ENCODE peak calls at places on chromosomes 1 and 21, in nine cellular contexts. M is PC-9; S is left ventricle myocardium inferior; O is HepG2; D is right lobe of liver; Q is cardiac muscle cell; E is DND-41; G is SJSA1; C is CD8-positive, alpha-beta T cell. Y is an unnamed sample.

GRCh38 chr1:223712856-223713494 is 636 bp downstream of the CAPN2 start:
- DNase-seq in M (peak; percentile 32), S (peak; percentile 47), O (no peak), D (peak; percentile 50), Q (no peak), E (no peak), G (peak; percentile 48), C (peak; percentile 29), Y (no peak)

GRCh38 chr1:163227126-163227525 is 24.4 kb upstream of the RGS5 start:
- DNase-seq in M (no peak), S (no peak), O (no peak), D (no peak), Q (no peak), E (no peak), G (no peak), C (no peak), Y (no peak)

GRCh38 chr1:165871311-165872067 is 44.1 kb downstream of the UCK2 start:
- DNase-seq in M (no peak), S (peak; percentile 50), O (peak; percentile 92), D (peak; percentile 52), Q (peak; percentile 65), E (peak; percentile 99), G (peak; percentile 61), C (peak; percentile 37), Y (no peak)

GRCh38 chr1:6600410-6601048 is 2.1 kb downstream of the KLHL21 start:
- DNase-seq in M (peak; percentile 17), S (no peak), O (no peak), D (no peak), Q (no peak), E (no peak), G (no peak), C (no peak), Y (no peak)

GRCh38 chr1:206929509-206929908 is 7.8 kb upstream of the FCMR start:
- DNase-seq in M (no peak), S (no peak), O (no peak), D (no peak), Q (no peak), E (no peak), G (no peak), C (no peak), Y (no peak)

GRCh38 chr1:111600295-111600694 is 19.3 kb upstream of the RAP1A start:
- DNase-seq in M (no peak), S (no peak), O (no peak), D (no peak), Q (no peak), E (no peak), G (no peak), C (no peak), Y (no peak)

GRCh38 chr1:70411360-70411844 is 334 bp downstream of the CTH start:
- DNase-seq in M (no peak), S (peak; percentile 29), O (no peak), D (no peak), Q (no peak), E (no peak), G (no peak), C (no peak), Y (no peak)

GRCh38 chr1:41051022-41051421 is 29.5 kb upstream of the SLFNL1 start:
- DNase-seq in M (no peak), S (no peak), O (no peak), D (no peak), Q (no peak), E (no peak), G (no peak), C (no peak), Y (no peak)

GRCh38 chr1:180270767-180271639 is 40.9 kb downstream of the LHX4 start:
- DNase-seq in M (no peak), S (no peak), O (peak; percentile 30), D (peak; percentile 81), Q (peak; percentile 89), E (no peak), G (peak; percentile 86), C (no peak), Y (peak; percentile 68)

GRCh38 chr1:117826551-117827078 is 102.8 kb downstream of the GDAP2 start:
- DNase-seq in M (peak; percentile 47), S (peak; percentile 63), O (peak; percentile 25), D (no peak), Q (peak; percentile 69), E (no peak), G (peak; percentile 89), C (no peak), Y (peak; percentile 69)

GRCh38 chr21:38356898-38357297 is 100.1 kb downstream of the KCNJ15 start:
- DNase-seq in M (no peak), S (no peak), O (no peak), D (no peak), Q (no peak), E (no peak), G (no peak), C (no peak), Y (no peak)

GRCh38 chr1:163273766-163274441 is 47.9 kb upstream of the NUF2 start:
- DNase-seq in M (no peak), S (no peak), O (no peak), D (no peak), Q (no peak), E (no peak), G (no peak), C (no peak), Y (no peak)

GRCh38 chr1:145858238-145858936 is 494 bp downstream of the PIAS3 start:
- DNase-seq in M (peak; percentile 50), S (peak; percentile 54), O (no peak), D (peak; percentile 68), Q (peak; percentile 49), E (peak; percentile 86), G (peak; percentile 16), C (peak; percentile 21), Y (no peak)

GRCh38 chr1:45205000-45205909 is 1.1 kb downstream of the ZSWIM5 start:
- DNase-seq in M (peak; percentile 12), S (peak; percentile 32), O (peak; percentile 22), D (peak; percentile 53), Q (peak; percentile 39), E (no peak), G (peak; percentile 26), C (no peak), Y (no peak)

GRCh38 chr1:162335126-162335525 is 41.5 kb downstream of the SPATA46 start:
- DNase-seq in M (no peak), S (peak; percentile 22), O (no peak), D (no peak), Q (peak; percentile 14), E (no peak), G (no peak), C (no peak), Y (no peak)

DNA sequence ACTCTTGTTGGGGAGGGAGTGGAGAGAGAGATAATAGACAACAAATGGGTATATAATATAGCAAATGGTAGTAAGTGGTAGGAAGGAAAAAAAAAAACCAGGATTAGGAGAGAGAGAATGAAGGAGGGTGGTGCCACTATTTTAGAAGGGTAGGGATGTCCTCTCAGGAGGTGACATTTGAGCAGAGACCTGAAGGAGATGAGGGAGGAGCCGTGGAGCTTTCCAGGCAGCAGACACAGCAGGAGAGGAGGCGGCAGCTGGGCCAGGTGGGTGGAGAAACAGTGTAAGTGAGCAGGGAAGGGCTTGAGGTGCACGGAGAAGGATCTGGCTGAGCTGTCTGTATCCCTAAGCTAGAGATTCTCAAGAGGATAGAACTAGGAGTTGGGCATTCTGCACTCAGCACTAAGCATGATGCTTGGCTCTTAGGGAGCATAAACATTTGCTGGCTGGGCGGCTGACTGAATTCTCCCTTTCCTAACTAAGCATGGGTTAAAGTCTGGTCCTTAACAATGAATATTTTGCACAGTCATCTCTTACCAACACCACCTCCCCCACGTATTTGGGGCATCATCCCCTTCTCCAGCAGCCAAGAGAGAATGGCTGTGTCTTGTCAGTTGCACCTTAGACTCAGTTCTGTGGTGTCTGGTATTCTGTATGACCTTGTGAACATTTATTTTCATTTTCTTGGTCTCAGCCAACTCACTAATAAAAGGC is 27.6 kb upstream of the SARS1 start:
- DNase-seq in M (peak; percentile 9), S (no peak), O (no peak), D (no peak), Q (no peak), E (no peak), G (no peak), C (no peak), Y (no peak)
- H3K27ac ChIP-seq in M (no peak overlapping the region), S (peak overlapping the region; percentile 19), O (no peak overlapping the region), D (no peak overlapping the region), Q (no peak overlapping the region), E (no peak overlapping the region), G (no peak overlapping the region), C (no peak overlapping the region), Y (peak overlapping the region; percentile 39)

GRCh38 chr1:226700861-226701260 is 38.2 kb downstream of the ITPKB start:
- DNase-seq in M (no peak), S (no peak), O (no peak), D (no peak), Q (no peak), E (no peak), G (no peak), C (no peak), Y (no peak)
- H3K27ac ChIP-seq in M (no peak overlapping the region), S (peak overlapping the region; percentile 21), O (no peak overlapping the region), D (no peak overlapping the region), Q (no peak overlapping the region), E (no peak overlapping the region), G (no peak overlapping the region), C (no peak overlapping the region), Y (no peak overlapping the region)

GRCh38 chr1:168224991-168225390 is 813 bp upstream of the SFT2D2 start:
- DNase-seq in M (no peak), S (no peak), O (no peak), D (no peak), Q (no peak), E (no peak), G (no peak), C (no peak), Y (no peak)

GRCh38 chr1:168221275-168221674 is 4.5 kb upstream of the SFT2D2 start:
- DNase-seq in M (no peak), S (no peak), O (no peak), D (no peak), Q (no peak), E (no peak), G (no peak), C (no peak), Y (no peak)

GRCh38 chr1:168225476-168226190 is at the start of gene SFT2D2:
- DNase-seq in M (peak; percentile 78), S (peak; percentile 81), O (peak; percentile 55), D (peak; percentile 87), Q (peak; percentile 78), E (peak; percentile 86), G (peak; percentile 73), C (peak; percentile 73), Y (no peak)

GRCh38 chr1:168223261-168223660 is 2.5 kb upstream of the SFT2D2 start:
- DNase-seq in M (no peak), S (no peak), O (no peak), D (no peak), Q (no peak), E (no peak), G (no peak), C (no peak), Y (no peak)

GRCh38 chr1:168223681-168224515 is 1.9 kb upstream of the SFT2D2 start:
- DNase-seq in M (no peak), S (no peak), O (no peak), D (no peak), Q (peak; percentile 17), E (no peak), G (no peak), C (no peak), Y (no peak)
- H3K27ac ChIP-seq in M (no peak overlapping the region), S (no peak overlapping the region), O (no peak overlapping the region), D (no peak overlapping the region), Q (no peak overlapping the region), E (no peak overlapping the region), G (no peak overlapping the region), C (no peak overlapping the region), Y (no peak overlapping the region)

DNA sequence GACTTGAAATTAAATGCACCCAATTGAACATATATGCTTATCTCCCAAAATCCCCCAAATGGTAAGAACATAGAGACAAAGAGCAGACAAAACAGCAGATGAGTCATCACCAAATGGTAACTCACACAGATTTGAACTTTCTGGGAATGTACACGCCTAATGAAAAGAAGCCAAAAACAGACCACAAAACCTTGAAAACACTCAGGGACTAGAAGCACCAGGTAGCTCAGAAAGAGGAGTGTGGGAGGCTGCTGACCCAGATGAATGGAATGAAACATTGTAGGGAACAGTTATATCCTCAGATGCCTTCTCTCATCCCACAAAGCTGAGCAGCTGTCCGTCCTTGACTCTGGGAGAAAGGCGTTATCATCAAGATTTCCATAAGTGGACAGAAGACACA is 307.0 kb upstream of the USP25 start:
- DNase-seq in M (peak; percentile 7), S (no peak), O (no peak), D (no peak), Q (peak; percentile 90), E (no peak), G (no peak), C (no peak), Y (no peak)
- H3K27ac ChIP-seq in M (no peak overlapping the region), S (no peak overlapping the region), O (no peak overlapping the region), D (no peak overlapping the region), Q (no peak overlapping the region), E (no peak overlapping the region), G (no peak overlapping the region), C (no peak overlapping the region), Y (no peak overlapping the region)